ENCODE peak calls at places on chromosome 12, in six cellular contexts. Y is iPS DF 6.9, L is uterus, K is GM18507, M is NCI-H1436, H is stromal cell of bone marrow. V is an unnamed sample.

GRCh38 chr12:127422935-127423585 is 843.9 kb upstream of the TMEM132C start:
- DNase-seq in H (no peak), Y (no peak), K (no peak), L (no peak), M (no peak), V (no peak)

GRCh38 chr12:59895161-59895785 is 299.4 kb downstream of the SLC16A7 start:
- DNase-seq in K (no peak), Y (no peak), L (no peak), H (no peak), M (no peak), V (no peak)

GRCh38 chr12:15530361-15530760 is 208.1 kb downstream of the PTPRO start:
- DNase-seq in H (no peak), L (no peak), Y (no peak), K (no peak), M (no peak), V (no peak)

GRCh38 chr12:94191023-94191422 is 42.6 kb downstream of the PLXNC1 start:
- DNase-seq in Y (no peak), M (no peak), H (no peak), K (no peak), L (no peak), V (no peak)

GRCh38 chr12:49342066-49342913 is 4.4 kb upstream of the DNAJC22 start:
- DNase-seq in H (peak; percentile 41), K (no peak), M (peak; percentile 93), Y (peak; percentile 97), L (peak; percentile 68), V (peak; percentile 87)

GRCh38 chr12:56150563-56150962 is 1.8 kb upstream of the MYL6B start:
- DNase-seq in M (no peak), Y (no peak), L (no peak), K (no peak), H (no peak), V (no peak)

GRCh38 chr12:122643207-122643805 is 59.9 kb downstream of the HCAR2 start:
- DNase-seq in L (no peak), H (no peak), Y (no peak), M (no peak), K (no peak), V (no peak)

GRCh38 chr12:120833849-120834248 is 70.3 kb downstream of the SPPL3 start:
- DNase-seq in Y (no peak), M (no peak), L (no peak), K (no peak), H (no peak), V (no peak)

GRCh38 chr12:109201496-109201885 is 85.1 kb downstream of the ACACB start:
- DNase-seq in K (no peak), Y (no peak), H (no peak), L (no peak), M (no peak), V (no peak)

GRCh38 chr12:74334770-74335169 is 202.9 kb upstream of the ATXN7L3B start:
- DNase-seq in Y (no peak), H (no peak), K (no peak), M (no peak), L (no peak), V (no peak)

GRCh38 chr12:24047345-24047744 is 97.9 kb upstream of the SOX5 start:
- DNase-seq in L (no peak), M (no peak), K (no peak), H (no peak), Y (no peak), V (no peak)

GRCh38 chr12:66898700-66899469 is 220.0 kb upstream of the GRIP1 start:
- DNase-seq in L (no peak), K (no peak), Y (no peak), M (no peak), H (no peak), V (no peak)

GRCh38 chr12:119645535-119646059 is 22.3 kb upstream of the PRKAB1 start:
- DNase-seq in L (no peak), K (no peak), Y (no peak), M (no peak), H (no peak), V (no peak)

GRCh38 chr12:93638954-93639353 is 38.2 kb upstream of the CRADD start:
- DNase-seq in L (no peak), M (no peak), K (no peak), Y (no peak), H (no peak), V (no peak)

GRCh38 chr12:52903285-52903854 is 1.5 kb downstream of the KRT8 start:
- DNase-seq in H (peak; percentile 32), K (peak; percentile 43), L (peak; percentile 67), Y (no peak), M (peak; percentile 88), V (peak; percentile 90)

GRCh38 chr12:120583478-120584030 is 2.4 kb upstream of the POP5 start:
- DNase-seq in Y (peak; percentile 48), M (peak; percentile 48), K (peak; percentile 50), L (peak; percentile 71), H (peak; percentile 32), V (peak; percentile 85)

GRCh38 chr12:95877622-95878021 is 18.9 kb downstream of the SNRPF start:
- DNase-seq in M (no peak), H (no peak), L (no peak), Y (no peak), K (no peak), V (no peak)

GRCh38 chr12:29025936-29026335 is 123.1 kb upstream of the FAR2 start:
- DNase-seq in K (no peak), Y (no peak), H (no peak), M (no peak), L (no peak), V (no peak)

GRCh38 chr12:75571651-75572050 is 60.2 kb upstream of the KRR1 start:
- DNase-seq in Y (no peak), H (no peak), L (no peak), M (no peak), K (no peak), V (no peak)

GRCh38 chr12:13222076-13222475 is 25.6 kb downstream of the EMP1 start:
- DNase-seq in L (peak; percentile 31), Y (no peak), M (no peak), H (no peak), K (no peak), V (no peak)

GRCh38 chr12:115599251-115599811 is 678.2 kb downstream of the MED13L start:
- DNase-seq in Y (no peak), K (no peak), M (peak; percentile 72), L (no peak), H (no peak), V (no peak)

GRCh38 chr12:94725375-94726168 is 75.2 kb upstream of the TMCC3 start:
- DNase-seq in K (no peak), L (peak; percentile 38), Y (no peak), H (no peak), M (no peak), V (no peak)

GRCh38 chr12:68129979-68130378 is 29.6 kb downstream of the IFNG start:
- DNase-seq in Y (no peak), K (no peak), M (no peak), H (no peak), L (no peak), V (no peak)

GRCh38 chr12:8689606-8690175 is 8.1 kb upstream of the RIMKLB start:
- DNase-seq in K (no peak), H (no peak), Y (no peak), M (no peak), L (no peak), V (no peak)

GRCh38 chr12:62632521-62632920 is 165.9 kb downstream of the MON2 start:
- DNase-seq in L (peak; percentile 41), K (no peak), M (no peak), H (peak; percentile 47), Y (no peak), V (peak; percentile 79)

GRCh38 chr12:108665608-108666202 is 32.0 kb upstream of the SELPLG start:
- DNase-seq in K (no peak), M (no peak), L (no peak), H (no peak), Y (no peak), V (no peak)

GRCh38 chr12:121628037-121628436 is 1.7 kb downstream of the ORAI1 start:
- DNase-seq in H (no peak), L (no peak), Y (no peak), K (no peak), M (no peak), V (no peak)

GRCh38 chr12:105738036-105738435 is 400.7 kb downstream of the NUAK1 start:
- DNase-seq in H (no peak), M (no peak), Y (no peak), K (no peak), L (peak; percentile 49), V (no peak)

GRCh38 chr12:118979763-118980406 is 1.5 kb upstream of the SRRM4 start:
- DNase-seq in H (peak; percentile 4), M (peak; percentile 73), K (peak; percentile 25), L (no peak), Y (peak; percentile 92), V (no peak)

GRCh38 chr12:75724913-75725312 is 213.5 kb upstream of the KRR1 start:
- DNase-seq in M (no peak), H (peak; percentile 73), Y (no peak), K (no peak), L (peak; percentile 28), V (peak; percentile 67)